ENCODE peak calls at places on chromosomes 12 and 14, in five cellular contexts. Q is uterus; K is body of pancreas; P is CD8-positive, alpha-beta T cell; M is cardiac muscle cell. B is an unnamed sample.
A peak's percentile ranks its signal among the peaks of the same experiment; 100 is the strongest.

GRCh38 chr14:70780396-70781075 is 28.8 kb downstream of the MAP3K9 start:
- DNase-seq in M (no peak), K (peak; percentile 30), Q (no peak), P (no peak), B (no peak)

GRCh38 chr12:76029982-76030377 is 1.6 kb downstream of the PHLDA1 start:
- DNase-seq in K (peak; percentile 18), M (peak; percentile 70), Q (no peak), P (no peak), B (peak; percentile 58)

GRCh38 chr14:53778263-53778662 is 178.4 kb downstream of the BMP4 start:
- DNase-seq in K (no peak), Q (no peak), M (no peak), P (no peak), B (no peak)

GRCh38 chr12:128007250-128007649 is 259.7 kb upstream of the TMEM132C start:
- DNase-seq in K (no peak), P (no peak), Q (no peak), M (no peak), B (no peak)

GRCh38 chr14:23899788-23900187 is 53.8 kb upstream of the DHRS4 start:
- DNase-seq in Q (no peak), P (no peak), K (no peak), M (no peak), B (no peak)

GRCh38 chr12:114335607-114336006 is 70.3 kb downstream of the TBX5 start:
- DNase-seq in P (no peak), Q (no peak), K (no peak), M (no peak), B (no peak)

GRCh38 chr14:33525626-33526025 is 425.2 kb downstream of the EGLN3 start:
- DNase-seq in K (no peak), Q (no peak), P (no peak), M (peak; percentile 43), B (no peak)

GRCh38 chr12:101552277-101552676 is 42.5 kb upstream of the MYBPC1 start:
- DNase-seq in P (no peak), Q (no peak), M (peak; percentile 69), K (peak; percentile 6), B (peak; percentile 43)

GRCh38 chr14:85533821-85534271 is 3.9 kb downstream of the FLRT2 start:
- DNase-seq in Q (peak; percentile 18), M (peak; percentile 36), K (peak; percentile 26), P (no peak), B (no peak)

GRCh38 chr12:132359551-132359950 is 30.2 kb upstream of the GALNT9 start:
- DNase-seq in P (no peak), M (no peak), Q (no peak), K (no peak), B (no peak)

DNA sequence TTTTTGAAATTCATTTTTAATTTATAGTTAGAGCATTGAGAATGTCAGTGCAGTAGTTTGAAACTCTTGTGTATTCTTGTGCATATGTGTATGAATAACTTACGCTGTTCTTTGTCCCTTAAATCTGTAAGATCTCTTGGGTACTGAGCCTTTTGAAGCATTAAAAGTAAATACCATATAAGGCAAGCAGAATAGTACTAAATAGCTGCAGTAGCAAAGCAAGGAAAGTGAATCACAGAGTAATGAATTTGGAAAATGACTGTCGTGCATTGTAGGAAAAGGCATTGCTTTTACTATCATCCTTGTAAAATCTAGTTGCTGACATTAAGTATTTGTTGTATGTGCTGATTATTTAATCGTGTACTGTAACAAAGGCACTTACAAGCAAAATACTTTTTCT is 12.1 kb downstream of the CNOT2 start:
- DNase-seq in K (no peak), P (no peak), Q (no peak), M (peak; percentile 49), B (peak; percentile 23)
- H3K4me3 ChIP-seq in K (no peak overlapping the region), P (no peak overlapping the region), Q (no peak overlapping the region), M (no peak overlapping the region), B (no peak overlapping the region)

GRCh38 chr12:115683240-115683765 is 594.2 kb downstream of the MED13L start:
- DNase-seq in P (no peak), Q (no peak), M (no peak), K (no peak), B (peak; percentile 6)
- TF ChIP-seq CTCF in P (no peak), Q (no peak), M (no peak), K (no peak), B (no peak)

DNA sequence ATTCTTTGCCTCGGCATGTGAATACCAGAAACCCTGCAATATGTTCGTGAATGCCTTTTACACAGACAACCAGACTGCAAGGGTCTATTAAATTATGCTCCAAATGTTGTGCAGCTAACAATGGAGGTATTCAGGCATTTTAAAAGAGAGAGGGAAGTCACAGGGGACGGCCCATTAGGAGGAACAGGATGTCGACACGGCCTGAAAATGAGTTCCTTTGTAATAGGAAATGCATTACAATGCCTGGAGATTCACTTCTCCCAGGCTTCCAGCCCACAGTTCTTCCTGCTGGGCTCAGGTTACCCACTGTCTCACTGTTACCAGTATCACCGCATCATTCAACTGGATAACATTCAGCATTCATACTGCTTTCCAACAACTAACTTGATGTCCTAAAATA is 2.5 kb downstream of the DUSP6 start:
- DNase-seq in P (no peak), K (peak; percentile 33), Q (no peak), M (peak; percentile 79), B (peak; percentile 62)
- H3K4me3 ChIP-seq in P (no peak overlapping the region), K (no peak overlapping the region), Q (peak overlapping the region; percentile 44), M (peak overlapping the region; percentile 81), B (peak overlapping the region; percentile 93)

DNA sequence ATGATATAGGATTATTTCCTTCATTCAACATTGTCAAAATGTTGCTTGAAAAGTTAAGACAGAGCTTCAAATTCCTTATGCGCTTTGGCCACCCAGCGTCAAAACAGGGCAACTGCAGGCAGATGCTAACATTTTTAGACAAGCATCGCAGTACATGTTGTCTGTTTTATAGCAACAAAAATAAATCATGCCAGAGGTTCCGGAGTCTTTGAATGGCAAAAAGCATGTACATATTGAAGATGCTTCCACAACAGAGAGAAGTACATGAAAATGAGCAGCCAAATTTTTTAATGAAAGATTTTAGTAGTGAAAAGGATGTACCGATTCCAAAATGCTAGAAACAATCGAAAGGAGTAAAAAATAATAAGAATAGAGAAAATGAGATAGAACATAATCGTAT is 49.8 kb upstream of the USP15 start:
- DNase-seq in M (peak; percentile 76), P (no peak), Q (no peak), K (peak; percentile 49), B (peak; percentile 50)
- TF ChIP-seq CTCF in M (peak; percentile 93), P (peak; percentile 89), Q (peak; percentile 51), K (peak; percentile 54), B (peak; percentile 90)

DNA sequence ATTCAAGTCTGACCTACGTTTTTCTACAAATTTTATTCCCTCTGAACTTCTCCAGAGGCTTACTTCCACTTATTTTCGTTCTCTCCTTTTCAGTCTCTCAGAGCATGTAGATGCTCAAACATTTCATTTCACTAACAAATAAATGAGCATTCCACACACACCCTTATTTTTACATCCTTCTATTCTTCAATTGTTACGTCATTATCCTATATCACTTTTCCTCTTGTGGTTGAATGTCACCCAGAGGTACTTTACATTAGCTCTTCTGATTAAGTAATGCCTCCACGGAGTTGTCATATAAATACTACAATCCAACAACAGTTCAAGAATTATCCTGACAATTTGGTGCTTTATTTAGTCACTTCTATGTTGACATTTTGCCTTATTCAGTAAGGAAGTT is 18.3 kb downstream of the FAR2 start:
- DNase-seq in P (no peak), K (no peak), Q (no peak), M (no peak), B (no peak)
- H3K4me3 ChIP-seq in P (no peak overlapping the region), K (no peak overlapping the region), Q (no peak overlapping the region), M (no peak overlapping the region), B (no peak overlapping the region)

DNA sequence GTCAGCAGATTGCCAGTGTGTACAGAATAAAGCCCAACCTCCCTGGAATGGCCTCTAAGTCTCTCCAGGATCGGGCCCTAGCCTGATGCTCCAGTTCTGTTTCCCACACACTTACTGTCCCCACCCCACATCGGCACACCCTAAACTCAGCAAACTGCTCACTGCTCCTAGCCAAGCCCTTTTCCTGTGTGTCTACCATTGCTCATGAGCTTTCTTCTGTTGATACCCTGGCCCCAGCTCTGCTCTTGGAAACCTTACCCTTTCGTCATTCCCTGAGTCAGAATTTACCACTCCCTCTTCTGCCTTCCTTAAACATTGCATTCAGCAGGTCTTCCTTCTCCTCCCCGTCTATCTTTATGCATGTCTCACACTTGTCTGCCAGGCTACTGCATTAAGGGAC is 158.9 kb downstream of the TMX1 start:
- DNase-seq in Q (no peak), P (no peak), M (peak; percentile 60), K (no peak), B (peak; percentile 72)
- TF ChIP-seq CTCF in Q (no peak), P (no peak), M (no peak), K (no peak), B (peak; percentile 32)

GRCh38 chr12:50924439-50925341 is 27.7 kb upstream of the HIGD1C start:
- DNase-seq in Q (peak; percentile 90), M (peak; percentile 98), K (peak; percentile 96), P (peak; percentile 29), B (peak; percentile 79)

GRCh38 chr12:50925342-50925651 is 27.0 kb upstream of the HIGD1C start:
- DNase-seq in K (peak; percentile 33), P (peak; percentile 3), Q (no peak), M (no peak), B (no peak)

GRCh38 chr12:50922820-50923219 is 29.5 kb upstream of the HIGD1C start:
- DNase-seq in P (no peak), K (no peak), M (peak; percentile 80), Q (peak; percentile 46), B (peak; percentile 65)

GRCh38 chr12:50924131-50924438 is 28.3 kb upstream of the HIGD1C start:
- DNase-seq in K (no peak), P (no peak), Q (no peak), M (no peak), B (no peak)

GRCh38 chr12:50923361-50924130 is 28.8 kb upstream of the HIGD1C start:
- DNase-seq in Q (no peak), M (no peak), K (no peak), P (no peak), B (peak; percentile 15)
- H3K4me3 ChIP-seq in Q (peak overlapping the region; percentile 91), M (no peak overlapping the region), K (no peak overlapping the region), P (peak overlapping the region; percentile 40), B (no peak overlapping the region)

GRCh38 chr12:69015017-69015416 is 82.0 kb upstream of the CPM start:
- DNase-seq in Q (no peak), P (no peak), K (no peak), M (no peak), B (no peak)
- TF ChIP-seq CTCF in Q (no peak), P (no peak), K (no peak), M (no peak), B (no peak)

GRCh38 chr14:65080954-65081747 is 21.2 kb downstream of the MAX start:
- DNase-seq in P (no peak), Q (no peak), K (no peak), M (no peak), B (no peak)
- H3K4me3 ChIP-seq in P (no peak overlapping the region), Q (no peak overlapping the region), K (no peak overlapping the region), M (no peak overlapping the region), B (no peak overlapping the region)

DNA sequence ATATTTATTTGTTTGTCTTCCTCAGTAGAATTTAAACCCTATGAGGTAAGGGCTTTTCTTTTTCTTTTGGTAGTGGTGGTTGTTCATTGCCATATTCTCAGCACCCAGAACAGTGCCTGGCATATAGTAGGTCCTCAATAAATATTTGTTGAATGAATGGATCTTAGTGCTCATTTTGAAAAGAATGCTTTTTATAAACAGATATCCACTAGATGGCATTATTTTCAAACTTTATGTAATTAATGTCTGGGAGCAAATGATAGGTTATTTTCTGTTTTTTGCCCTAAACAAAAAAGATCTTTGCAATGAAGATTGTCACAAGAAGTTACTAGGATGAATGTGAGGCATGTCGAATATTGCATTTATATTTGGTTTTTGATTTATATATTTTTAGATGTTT is 64.1 kb downstream of the RAD51B start:
- DNase-seq in Q (no peak), K (no peak), M (peak; percentile 50), P (no peak), B (peak; percentile 29)
- TF ChIP-seq CTCF in Q (peak; percentile 47), K (peak; percentile 48), M (peak; percentile 25), P (no peak), B (peak; percentile 47)

B was measured in AG10803.